ENCODE peak calls at places on chromosomes 2 and 18, in ten cellular contexts. K is ascending aorta, A is uterus, X is WERI-Rb-1, Q is esophagus squamous epithelium, O is Calu3, T is coronary artery, L is tibial artery, P is RWPE1, F is cardiac muscle cell. W is an unnamed sample.

GRCh38 chr2:23376972-23377371 is 8.0 kb upstream of the KLHL29 start:
- DNase-seq in K (no peak), A (no peak), X (no peak), Q (no peak), O (no peak), T (no peak), L (no peak), P (no peak), F (no peak), W (no peak)

GRCh38 chr2:196990092-196990491 is 63.6 kb upstream of the PGAP1 start:
- DNase-seq in K (no peak), A (no peak), X (no peak), Q (no peak), O (no peak), T (no peak), L (no peak), P (no peak), F (no peak), W (no peak)

GRCh38 chr2:127128508-127128907 is 21.6 kb upstream of the BIN1 start:
- DNase-seq in K (peak), A (no peak), X (peak), Q (no peak), O (peak), T (no peak), L (no peak), P (peak), F (peak), W (no peak)

GRCh38 chr2:196249860-196250259 is 78.5 kb upstream of the STK17B start:
- DNase-seq in K (no peak), A (no peak), X (no peak), Q (no peak), O (peak), T (no peak), L (no peak), P (no peak), F (no peak), W (no peak)

GRCh38 chr2:239269959-239270358 is 130.9 kb downstream of the HDAC4 start:
- DNase-seq in K (no peak), A (peak), X (no peak), Q (no peak), O (no peak), T (no peak), L (no peak), P (no peak), F (no peak), W (no peak)

GRCh38 chr18:45402485-45403056 is 212.7 kb upstream of the SLC14A2 start:
- DNase-seq in K (no peak), A (no peak), X (no peak), Q (no peak), O (no peak), T (no peak), L (no peak), P (peak), F (no peak), W (no peak)

GRCh38 chr2:162106146-162106551 is 32.1 kb upstream of the DPP4 start:
- DNase-seq in K (no peak), A (no peak), X (no peak), Q (no peak), O (no peak), T (no peak), L (no peak), P (no peak), F (no peak), W (no peak)

GRCh38 chr2:202883987-202884675 is 12.6 kb upstream of the ICA1L start:
- DNase-seq in K (no peak), A (no peak), X (no peak), Q (no peak), O (no peak), T (no peak), L (no peak), P (no peak), F (no peak), W (no peak)

GRCh38 chr2:222655406-222655747 is 515 bp downstream of the FARSB start:
- DNase-seq in K (no peak), A (no peak), X (peak), Q (no peak), O (no peak), T (no peak), L (no peak), P (peak), F (peak), W (no peak)

GRCh38 chr2:149087751-149088150 is 49.3 kb downstream of the LYPD6B start:
- DNase-seq in K (no peak), A (no peak), X (no peak), Q (no peak), O (peak), T (no peak), L (no peak), P (peak), F (no peak), W (no peak)

GRCh38 chr2:237092920-237093781 is 7.5 kb downstream of the COPS8 start:
- DNase-seq in K (no peak), A (peak), X (no peak), Q (no peak), O (no peak), T (no peak), L (peak), P (peak), F (peak), W (peak)

GRCh38 chr2:97858442-97858841 is 137.3 kb downstream of the TMEM131 start:
- DNase-seq in K (no peak), A (no peak), X (no peak), Q (no peak), O (no peak), T (no peak), L (no peak), P (no peak), F (peak), W (no peak)

GRCh38 chr2:37263839-37264238 is 32.4 kb downstream of the NDUFAF7 start:
- DNase-seq in K (no peak), A (no peak), X (no peak), Q (no peak), O (no peak), T (no peak), L (no peak), P (no peak), F (no peak), W (no peak)

GRCh38 chr18:58671941-58672565 is 788 bp downstream of the MALT1 start:
- DNase-seq in K (no peak), A (no peak), X (no peak), Q (peak), O (no peak), T (peak), L (no peak), P (peak), F (no peak), W (no peak)

GRCh38 chr2:191155608-191156071 is 4.8 kb upstream of the STAT4 start:
- DNase-seq in K (no peak), A (no peak), X (peak), Q (no peak), O (no peak), T (no peak), L (no peak), P (peak), F (peak), W (no peak)
- TF ChIP-seq CTCF in K (peak), A (peak), X (peak), Q (peak), O (peak), T (no peak), L (peak), P (peak), F (peak), W (peak)

GRCh38 chr18:28007841-28008240 is 169.1 kb downstream of the CDH2 start:
- DNase-seq in K (no peak), A (no peak), X (no peak), Q (no peak), O (no peak), T (no peak), L (no peak), P (no peak), F (no peak), W (no peak)
- TF ChIP-seq CTCF in K (no peak), A (no peak), X (no peak), Q (no peak), O (no peak), T (no peak), L (no peak), P (no peak), F (no peak), W (no peak)

GRCh38 chr18:77197073-77197472 is 52.6 kb upstream of the GALR1 start:
- DNase-seq in K (no peak), A (no peak), X (peak), Q (no peak), O (no peak), T (no peak), L (no peak), P (no peak), F (no peak), W (no peak)
- TF ChIP-seq CTCF in K (no peak), A (no peak), X (peak), Q (no peak), O (peak), T (no peak), L (no peak), P (no peak), F (peak), W (peak)

GRCh38 chr2:108988796-108989713 is at the start of gene EDAR:
- DNase-seq in K (no peak), A (no peak), X (peak), Q (no peak), O (peak), T (no peak), L (no peak), P (peak), F (peak), W (no peak)
- TF ChIP-seq CTCF in K (peak), A (no peak), X (peak), Q (peak), O (peak), T (no peak), L (peak), P (peak), F (peak), W (peak)

GRCh38 chr18:24026457-24026856 is 11.9 kb downstream of the TTC39C start:
- DNase-seq in K (no peak), A (no peak), X (no peak), Q (no peak), O (no peak), T (no peak), L (no peak), P (no peak), F (no peak), W (no peak)

GRCh38 chr18:24033644-24034412 is 19.3 kb downstream of the TTC39C start:
- DNase-seq in K (no peak), A (no peak), X (no peak), Q (no peak), O (no peak), T (no peak), L (no peak), P (no peak), F (no peak), W (no peak)

GRCh38 chr18:24027156-24027555 is 12.6 kb downstream of the TTC39C start:
- DNase-seq in K (no peak), A (peak), X (no peak), Q (no peak), O (no peak), T (no peak), L (peak), P (peak), F (no peak), W (no peak)

GRCh38 chr18:24031916-24032315 is 17.4 kb downstream of the TTC39C start:
- DNase-seq in K (no peak), A (no peak), X (peak), Q (no peak), O (no peak), T (no peak), L (no peak), P (no peak), F (no peak), W (no peak)

DNA sequence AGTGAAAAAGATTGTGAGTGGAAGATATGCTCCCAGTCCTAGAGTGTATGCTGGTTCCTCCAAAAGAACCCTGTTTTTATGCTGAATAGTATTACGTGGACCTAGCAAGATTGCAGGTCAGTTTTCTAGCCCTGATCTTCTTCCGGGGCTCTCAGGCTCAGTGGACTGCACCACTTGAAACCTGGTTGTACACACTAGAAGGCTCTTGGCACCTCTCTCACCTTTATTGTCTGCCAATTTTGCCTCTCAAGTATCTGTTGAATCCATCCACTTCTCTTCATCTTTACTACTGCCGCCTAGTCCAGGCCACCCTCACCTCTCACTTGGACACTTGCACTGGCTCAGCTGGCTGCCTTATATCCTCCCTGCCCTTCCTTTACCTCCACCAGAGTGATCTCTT is 16.8 kb downstream of the TTC39C start:
- DNase-seq in K (no peak), A (no peak), X (peak), Q (no peak), O (no peak), T (no peak), L (no peak), P (no peak), F (no peak), W (no peak)
- TF ChIP-seq CTCF in K (no peak), A (no peak), X (no peak), Q (no peak), O (no peak), T (no peak), L (no peak), P (no peak), F (no peak), W (no peak)

DNA sequence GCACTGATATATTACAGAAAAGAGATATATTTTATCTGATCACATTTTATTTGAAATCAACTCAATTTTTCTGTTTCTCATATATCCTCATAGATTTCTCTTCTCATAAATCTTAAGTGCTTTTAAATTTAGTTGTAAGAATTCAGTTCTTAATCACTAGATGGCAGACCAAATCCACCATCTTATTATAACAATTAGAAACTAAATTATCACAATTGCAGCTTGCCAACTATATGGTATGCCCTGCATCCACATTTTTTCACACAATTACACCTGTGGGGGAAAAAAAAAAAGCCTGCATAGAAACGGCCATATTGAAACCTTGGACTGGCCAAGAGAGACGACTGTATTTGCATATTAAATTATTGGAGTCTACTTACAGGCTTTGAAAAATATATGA is 64.4 kb downstream of the COL5A2 start:
- DNase-seq in K (no peak), A (no peak), X (no peak), Q (no peak), O (no peak), T (no peak), L (no peak), P (peak), F (no peak), W (no peak)
- TF ChIP-seq CTCF in K (peak), A (no peak), X (no peak), Q (no peak), O (no peak), T (no peak), L (peak), P (peak), F (peak), W (no peak)

DNA sequence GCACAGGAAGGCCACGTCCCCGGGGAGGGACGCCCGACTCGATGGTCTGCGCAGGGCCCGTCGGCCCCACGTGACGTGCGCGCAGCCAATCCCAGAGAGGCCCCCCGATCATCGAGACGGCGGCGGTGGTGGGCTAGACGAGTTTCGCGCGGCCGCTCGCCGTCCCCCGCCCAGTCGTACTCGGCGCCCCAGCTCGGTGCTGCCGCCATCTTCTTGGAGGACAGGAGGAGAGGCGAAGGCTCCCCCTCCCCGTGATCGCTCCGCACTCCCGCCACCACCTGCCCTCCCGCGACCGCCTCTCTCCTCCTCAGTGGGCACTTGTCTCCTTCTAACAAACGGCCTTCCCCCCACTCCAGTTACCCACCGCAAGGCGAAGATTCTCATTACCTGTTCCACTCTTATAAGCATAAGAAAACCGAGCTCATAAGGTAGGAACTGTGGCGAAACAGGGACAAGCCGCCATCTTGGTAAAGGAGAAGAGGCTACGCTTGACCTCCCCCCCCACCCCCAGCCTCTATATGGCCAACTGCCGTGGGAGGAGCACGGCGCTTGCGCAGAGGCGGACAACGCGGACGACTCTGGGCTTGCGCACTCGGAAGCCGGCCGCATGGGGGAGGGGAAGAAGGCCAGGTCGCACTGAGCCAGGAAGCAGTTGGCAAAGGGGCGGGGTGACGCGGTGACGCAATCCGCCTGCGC is at the start of gene HDLBP:
- DNase-seq in K (peak), A (peak), X (peak), Q (peak), O (peak), T (peak), L (peak), P (peak), F (peak), W (peak)
- TF ChIP-seq CTCF in K (peak), A (no peak), X (peak), Q (no peak), O (no peak), T (no peak), L (peak), P (peak), F (peak), W (peak)

DNA sequence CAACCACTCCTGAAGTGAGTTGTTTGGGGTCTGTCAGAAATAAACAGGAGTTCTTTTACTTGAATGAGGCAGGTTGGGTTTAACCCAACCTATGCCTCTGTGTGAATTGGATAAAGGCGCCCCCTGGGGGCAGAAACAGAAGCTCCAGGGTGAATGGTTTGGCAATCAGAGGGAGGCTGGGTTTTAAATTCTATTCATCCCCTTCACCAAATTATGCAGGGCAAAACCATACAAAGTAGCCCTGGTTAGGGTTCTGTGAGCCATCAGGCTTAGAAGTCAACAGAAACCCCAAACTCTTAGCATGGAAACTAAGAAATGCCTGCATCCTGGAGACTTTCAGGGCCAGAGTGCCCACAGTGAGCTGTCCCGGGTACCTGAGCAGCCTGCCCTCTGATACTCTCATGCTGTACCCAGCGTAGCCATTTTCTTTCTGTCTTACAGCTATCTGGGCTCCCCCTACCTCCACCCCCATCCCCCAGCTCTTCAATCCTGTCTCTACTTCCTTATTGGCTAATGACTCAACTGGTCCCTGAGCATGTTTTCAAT is 241.5 kb downstream of the ICOS start:
- DNase-seq in K (no peak), A (peak), X (peak), Q (no peak), O (peak), T (no peak), L (peak), P (peak), F (peak), W (no peak)
- TF ChIP-seq CTCF in K (peak), A (peak), X (peak), Q (peak), O (peak), T (no peak), L (peak), P (no peak), F (peak), W (peak)

GRCh38 chr2:55314985-55315384 is 46.0 kb upstream of the MTIF2 start:
- DNase-seq in K (no peak), A (no peak), X (no peak), Q (no peak), O (no peak), T (no peak), L (no peak), P (no peak), F (no peak), W (no peak)

GRCh38 chr2:55311444-55311870 is 42.4 kb upstream of the MTIF2 start:
- DNase-seq in K (no peak), A (no peak), X (no peak), Q (no peak), O (no peak), T (no peak), L (no peak), P (peak), F (no peak), W (peak)

GRCh38 chr2:55309441-55309840 is 40.4 kb upstream of the MTIF2 start:
- DNase-seq in K (no peak), A (no peak), X (no peak), Q (no peak), O (no peak), T (no peak), L (no peak), P (peak), F (no peak), W (peak)
- TF ChIP-seq CTCF in K (no peak), A (no peak), X (no peak), Q (no peak), O (no peak), T (no peak), L (no peak), P (no peak), F (no peak), W (no peak)

W was measured in HFF-Myc.